ENCODE peak calls at places on chromosomes 6 and 20, in six cellular contexts. C, P, I, L, N and T are unnamed samples.

GRCh38 chr6:8027965-8028651 is 36.1 kb downstream of the BLOC1S5 start:
- DNase-seq in I (no peak), N (no peak), P (no peak), L (no peak), C (no peak), T (no peak)

GRCh38 chr6:154931741-154932424 is 63.2 kb upstream of the TIAM2 start:
- DNase-seq in L (no peak), C (no peak), N (no peak), P (no peak), I (peak; percentile 36), T (peak; percentile 35)

GRCh38 chr6:151763303-151763702 is 44.2 kb upstream of the ESR1 start:
- DNase-seq in I (no peak), L (no peak), N (peak; percentile 19), C (no peak), P (no peak), T (no peak)

GRCh38 chr6:139392834-139393233 is 18.4 kb upstream of the CITED2 start:
- DNase-seq in P (no peak), N (no peak), I (no peak), C (no peak), L (no peak), T (no peak)

GRCh38 chr20:62964700-62965099 is 12.2 kb downstream of the SLC17A9 start:
- DNase-seq in L (no peak), I (no peak), N (no peak), C (no peak), P (no peak), T (no peak)

GRCh38 chr20:25486377-25486776 is 78.9 kb downstream of the GINS1 start:
- DNase-seq in N (no peak), C (no peak), L (no peak), P (no peak), I (peak; percentile 10), T (no peak)

GRCh38 chr6:44561062-44561591 is 173.6 kb downstream of the CDC5L start:
- DNase-seq in N (no peak), I (no peak), L (no peak), P (no peak), C (no peak), T (no peak)

GRCh38 chr20:278607-279571 is 11.7 kb downstream of the C20orf96 start:
- DNase-seq in L (no peak), I (no peak), P (no peak), C (peak; percentile 52), N (peak; percentile 26), T (no peak)

GRCh38 chr6:83047065-83047754 is 18.4 kb downstream of the UBE3D start:
- DNase-seq in N (no peak), L (no peak), I (no peak), P (no peak), C (no peak), T (no peak)

GRCh38 chr6:12012566-12013367 is 655 bp downstream of the HIVEP1 start:
- DNase-seq in I (peak; percentile 84), C (peak; percentile 66), P (peak; percentile 81), L (peak; percentile 58), N (peak; percentile 90), T (no peak)

GRCh38 chr6:46719099-46719498 is 16.1 kb downstream of the PLA2G7 start:
- DNase-seq in C (no peak), L (no peak), N (no peak), P (no peak), I (no peak), T (no peak)

GRCh38 chr6:49384913-49385312 is 78.1 kb downstream of the MMUT start:
- DNase-seq in L (no peak), N (no peak), C (no peak), I (no peak), P (no peak), T (no peak)

GRCh38 chr6:159594750-159595117 is 98.3 kb downstream of the SOD2 start:
- DNase-seq in I (no peak), L (no peak), C (no peak), P (peak; percentile 55), N (no peak), T (no peak)

GRCh38 chr20:36572701-36573102 is 695 bp upstream of the TGIF2 start:
- DNase-seq in C (peak; percentile 31), P (no peak), I (no peak), L (no peak), N (peak; percentile 38), T (no peak)

GRCh38 chr6:157667211-157668033 is 155.6 kb upstream of the SNX9 start:
- DNase-seq in P (peak; percentile 40), C (peak; percentile 66), I (no peak), L (peak; percentile 38), N (peak; percentile 70), T (no peak)

GRCh38 chr6:125811259-125811658 is 20.5 kb downstream of the NCOA7 start:
- DNase-seq in N (no peak), C (no peak), L (no peak), P (no peak), I (no peak), T (no peak)

GRCh38 chr20:62065669-62066338 is at the start of gene TAF4:
- DNase-seq in C (peak; percentile 86), P (peak; percentile 22), L (peak; percentile 67), I (peak; percentile 33), N (peak; percentile 76), T (peak; percentile 40)

GRCh38 chr6:72639920-72640621 is 18.2 kb downstream of the KCNQ5 start:
- DNase-seq in I (no peak), C (no peak), N (no peak), P (no peak), L (no peak), T (no peak)

GRCh38 chr6:47701374-47701773 is 3.0 kb downstream of the ADGRF4 start:
- DNase-seq in I (no peak), L (no peak), C (no peak), P (no peak), N (no peak), T (no peak)

GRCh38 chr20:45576995-45577394 is 2.1 kb downstream of the WFDC8 start:
- DNase-seq in C (no peak), L (no peak), P (no peak), I (no peak), N (no peak), T (no peak)

GRCh38 chr6:20483902-20484497 is 50.3 kb upstream of the CDKAL1 start:
- DNase-seq in N (no peak), P (no peak), C (no peak), L (no peak), I (no peak), T (no peak)

GRCh38 chr20:34955232-34956040 is at the start of the genes GSS and MYH7B:
- DNase-seq in P (peak; percentile 88), N (peak; percentile 98), I (peak; percentile 91), C (peak; percentile 100), L (peak; percentile 96), T (peak; percentile 88)

GRCh38 chr20:13008761-13009681 is at the start of gene SPTLC3:
- DNase-seq in L (peak; percentile 22), I (no peak), C (no peak), N (peak; percentile 78), P (no peak), T (no peak)

GRCh38 chr6:98657764-98658163 is 176.6 kb upstream of the POU3F2 start:
- DNase-seq in L (peak; percentile 20), P (no peak), N (peak; percentile 49), C (peak; percentile 59), I (peak; percentile 2), T (no peak)

GRCh38 chr6:157432231-157432630 is 51.2 kb downstream of the ZDHHC14 start:
- DNase-seq in I (no peak), L (no peak), N (no peak), P (no peak), C (no peak), T (no peak)

GRCh38 chr6:13453771-13454251 is 33.6 kb downstream of the GFOD1 start:
- DNase-seq in N (no peak), I (no peak), P (no peak), C (no peak), L (peak; percentile 6), T (no peak)

GRCh38 chr6:146833157-146833556 is 234.4 kb downstream of the ADGB start:
- DNase-seq in I (no peak), N (no peak), L (no peak), C (no peak), P (no peak), T (no peak)

GRCh38 chr6:64383277-64383676 is 747.7 kb downstream of the PHF3 start:
- DNase-seq in P (no peak), I (no peak), L (no peak), C (no peak), N (no peak), T (no peak)

GRCh38 chr6:90214966-90215365 is 81.7 kb downstream of the BACH2 start:
- DNase-seq in N (no peak), P (no peak), L (no peak), C (no peak), I (no peak), T (no peak)

GRCh38 chr6:90179190-90180169 is 117.2 kb downstream of the BACH2 start:
- DNase-seq in N (no peak), I (no peak), C (no peak), P (no peak), L (no peak), T (no peak)

GRCh38 chr6:22366214-22366613 is 69.4 kb upstream of the PRL start:
- DNase-seq in N (no peak), L (peak; percentile 38), I (no peak), C (no peak), P (no peak), T (peak; percentile 34)

GRCh38 chr6:11262231-11262630 is 29.8 kb upstream of the NEDD9 start:
- DNase-seq in N (no peak), I (no peak), P (no peak), C (no peak), L (no peak), T (no peak)

GRCh38 chr6:141990840-141991239 is 141.9 kb upstream of the GJE1 start:
- DNase-seq in I (no peak), C (no peak), P (no peak), L (no peak), N (no peak), T (no peak)

GRCh38 chr6:4208158-4208557 is 72.8 kb upstream of the ECI2 start:
- DNase-seq in N (no peak), L (no peak), C (no peak), I (no peak), P (no peak), T (no peak)

GRCh38 chr6:138204303-138204702 is 14.0 kb downstream of the PBOV1 start:
- DNase-seq in N (no peak), L (no peak), I (no peak), C (no peak), P (no peak), T (no peak)

GRCh38 chr6:100876251-100876650 is 4.9 kb downstream of the ASCC3 start:
- DNase-seq in L (no peak), C (no peak), I (no peak), N (no peak), P (no peak), T (no peak)

GRCh38 chr20:1961374-1961773 is 32.5 kb downstream of the PDYN start:
- DNase-seq in N (no peak), L (no peak), C (no peak), I (no peak), P (no peak), T (no peak)